ENCODE peak calls at places on chromosomes 7 and 10, in ten cellular contexts. N is tibial artery, P is adrenal gland, H is ascending aorta, V is nephron progenitor cell, F is GM23338, C is pancreas, I is left ventricle myocardium inferior, E is body of pancreas, Y is ovary. Z is an unnamed sample.

GRCh38 chr7:26705567-26705966 is 158.8 kb downstream of the SKAP2 start:
- DNase-seq in N (no peak), P (peak), H (no peak), V (no peak), F (no peak), C (no peak), I (no peak), E (peak), Y (no peak), Z (no peak)

GRCh38 chr10:80161321-80162084 is 29.0 kb downstream of the PLAC9 start:
- DNase-seq in N (no peak), P (no peak), H (no peak), V (no peak), F (peak), C (peak), I (no peak), E (no peak), Y (no peak), Z (peak)

GRCh38 chr10:74078037-74078436 is 72.6 kb downstream of the AP3M1 start:
- DNase-seq in N (no peak), P (no peak), H (no peak), V (no peak), F (no peak), C (no peak), I (no peak), E (no peak), Y (no peak), Z (no peak)

GRCh38 chr10:97463363-97464132 is 17.6 kb downstream of the ZDHHC16 start:
- DNase-seq in N (no peak), P (peak), H (no peak), V (peak), F (peak), C (no peak), I (no peak), E (peak), Y (no peak), Z (peak)

GRCh38 chr10:71753091-71753959 is 20.0 kb downstream of the VSIR start:
- DNase-seq in N (no peak), P (peak), H (no peak), V (no peak), F (no peak), C (peak), I (no peak), E (no peak), Y (no peak), Z (no peak)

GRCh38 chr7:90119178-90119971 is 34.9 kb upstream of the STEAP1 start:
- DNase-seq in N (no peak), P (peak), H (no peak), V (peak), F (peak), C (peak), I (peak), E (peak), Y (peak), Z (peak)

GRCh38 chr10:78470267-78471103 is 436.8 kb downstream of the RPS24 start:
- DNase-seq in N (no peak), P (no peak), H (no peak), V (no peak), F (no peak), C (no peak), I (no peak), E (peak), Y (no peak), Z (no peak)

GRCh38 chr7:2063562-2064360 is 169.0 kb downstream of the MAD1L1 start:
- DNase-seq in N (no peak), P (no peak), H (no peak), V (no peak), F (peak), C (peak), I (peak), E (peak), Y (peak), Z (peak)

GRCh38 chr7:138029941-138030340 is 28.1 kb upstream of the CREB3L2 start:
- DNase-seq in N (no peak), P (no peak), H (no peak), V (no peak), F (no peak), C (no peak), I (no peak), E (no peak), Y (no peak), Z (no peak)

GRCh38 chr7:118572604-118573003 is 348.1 kb downstream of the ANKRD7 start:
- DNase-seq in N (no peak), P (no peak), H (no peak), V (no peak), F (no peak), C (no peak), I (no peak), E (no peak), Y (no peak), Z (no peak)

GRCh38 chr7:96167424-96167823 is 154.5 kb downstream of the SLC25A13 start:
- DNase-seq in N (no peak), P (no peak), H (no peak), V (no peak), F (no peak), C (no peak), I (no peak), E (no peak), Y (no peak), Z (no peak)

GRCh38 chr10:8130973-8131911 is 76.8 kb downstream of the GATA3 start:
- DNase-seq in N (no peak), P (no peak), H (no peak), V (no peak), F (no peak), C (no peak), I (no peak), E (no peak), Y (no peak), Z (no peak)

GRCh38 chr10:21832751-21833150 is 170.8 kb downstream of the DNAJC1 start:
- DNase-seq in N (no peak), P (no peak), H (no peak), V (no peak), F (no peak), C (no peak), I (no peak), E (no peak), Y (no peak), Z (no peak)

GRCh38 chr10:124290095-124290795 is 128.5 kb downstream of the OAT start:
- DNase-seq in N (peak), P (peak), H (peak), V (no peak), F (no peak), C (no peak), I (peak), E (peak), Y (peak), Z (no peak)

GRCh38 chr10:60224129-60224705 is 165.5 kb downstream of the ANK3 start:
- DNase-seq in N (no peak), P (no peak), H (no peak), V (no peak), F (no peak), C (no peak), I (no peak), E (no peak), Y (no peak), Z (no peak)

GRCh38 chr7:157299613-157300405 is 37.0 kb upstream of the DNAJB6 start:
- DNase-seq in N (no peak), P (no peak), H (no peak), V (peak), F (peak), C (no peak), I (no peak), E (no peak), Y (no peak), Z (no peak)

GRCh38 chr7:144391014-144391413 is 12.5 kb downstream of the NOBOX start:
- DNase-seq in N (no peak), P (no peak), H (no peak), V (no peak), F (no peak), C (no peak), I (no peak), E (no peak), Y (no peak), Z (no peak)

GRCh38 chr7:91718071-91718470 is 162.4 kb downstream of the MTERF1 start:
- DNase-seq in N (no peak), P (no peak), H (no peak), V (no peak), F (no peak), C (no peak), I (no peak), E (no peak), Y (no peak), Z (no peak)

GRCh38 chr7:51102828-51103227 is 213.8 kb downstream of the COBL start:
- DNase-seq in N (no peak), P (no peak), H (no peak), V (no peak), F (no peak), C (no peak), I (no peak), E (no peak), Y (no peak), Z (no peak)

GRCh38 chr10:21034241-21034640 is 137.1 kb upstream of the NEBL start:
- DNase-seq in N (no peak), P (no peak), H (no peak), V (no peak), F (no peak), C (no peak), I (no peak), E (no peak), Y (no peak), Z (no peak)

GRCh38 chr7:93375603-93376002 is 143.4 kb downstream of the VPS50 start:
- DNase-seq in N (no peak), P (no peak), H (no peak), V (no peak), F (no peak), C (no peak), I (no peak), E (no peak), Y (no peak), Z (no peak)

GRCh38 chr7:93378131-93378530 is 146.0 kb downstream of the VPS50 start:
- DNase-seq in N (no peak), P (no peak), H (no peak), V (no peak), F (no peak), C (no peak), I (no peak), E (no peak), Y (no peak), Z (no peak)

GRCh38 chr7:93374345-93374940 is 142.3 kb downstream of the VPS50 start:
- DNase-seq in N (no peak), P (no peak), H (no peak), V (no peak), F (peak), C (no peak), I (no peak), E (no peak), Y (no peak), Z (no peak)

DNA sequence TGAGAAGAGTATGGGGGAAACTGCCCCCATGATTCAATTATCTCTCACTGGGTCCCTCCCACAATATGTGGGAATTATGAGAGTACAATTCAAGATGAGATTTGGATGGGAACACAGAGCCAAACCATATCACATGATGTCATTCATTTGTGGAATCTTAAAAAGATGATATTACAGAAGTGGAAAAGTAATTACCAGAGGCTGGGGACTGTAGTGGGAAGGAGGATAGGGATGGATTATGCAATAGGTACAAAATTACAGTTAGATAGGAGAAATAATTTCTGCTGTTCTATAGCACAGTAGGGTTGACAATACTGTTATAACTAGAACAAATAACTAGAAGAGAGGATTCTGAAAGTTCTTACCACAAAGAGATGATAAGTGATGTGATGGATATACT is 141.4 kb downstream of the VPS50 start:
- DNase-seq in N (no peak), P (no peak), H (no peak), V (no peak), F (no peak), C (no peak), I (no peak), E (no peak), Y (no peak), Z (no peak)
- TF ChIP-seq CTCF in N (no peak), P (no peak), H (no peak), V (no peak), F (no peak), C (no peak), I (no peak), E (no peak), Y (no peak), Z (no peak)

GRCh38 chr7:127710635-127711034 is 58.6 kb downstream of the SND1 start:
- DNase-seq in N (no peak), P (no peak), H (no peak), V (no peak), F (no peak), C (no peak), I (no peak), E (no peak), Y (no peak), Z (no peak)
- TF ChIP-seq CTCF in N (no peak), P (no peak), H (no peak), V (no peak), F (no peak), C (no peak), I (no peak), E (no peak), Y (no peak), Z (no peak)

DNA sequence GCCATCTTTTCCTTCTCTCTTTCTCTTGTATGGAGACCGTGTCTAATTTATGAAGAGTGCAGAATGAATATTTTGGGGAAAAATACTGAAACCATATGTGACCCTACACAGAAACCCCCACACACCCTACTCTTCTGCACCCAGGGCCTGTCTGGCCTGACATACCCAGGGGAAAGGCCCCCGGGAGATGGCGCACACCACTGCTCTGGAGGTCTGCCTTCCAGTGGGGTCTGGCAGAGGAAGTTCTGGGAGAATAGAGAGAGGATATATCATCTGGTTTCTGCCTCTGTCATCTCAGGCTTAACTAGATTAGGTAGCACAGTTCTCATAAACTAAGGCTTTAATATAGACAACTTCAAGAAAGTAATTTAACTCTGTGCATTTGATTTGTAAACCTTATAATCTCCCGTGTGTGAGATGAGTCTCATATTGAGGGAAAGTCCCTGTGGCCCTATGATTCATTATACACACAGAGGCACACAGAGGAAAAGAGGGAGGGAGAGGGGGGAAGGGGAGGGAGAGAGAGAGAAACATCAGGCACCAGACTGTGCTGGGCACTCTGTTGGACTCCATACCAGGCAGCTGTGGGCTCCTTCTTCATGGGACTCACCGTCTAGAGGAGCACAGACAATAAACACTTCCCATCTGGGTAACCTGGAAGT is 123.3 kb downstream of the AOAH start:
- DNase-seq in N (no peak), P (no peak), H (no peak), V (no peak), F (no peak), C (no peak), I (no peak), E (peak), Y (no peak), Z (no peak)
- TF ChIP-seq CTCF in N (no peak), P (no peak), H (no peak), V (no peak), F (no peak), C (no peak), I (no peak), E (no peak), Y (no peak), Z (no peak)

GRCh38 chr10:9608592-9608991 is 1409.1 kb upstream of the CELF2 start:
- DNase-seq in N (no peak), P (no peak), H (no peak), V (no peak), F (peak), C (no peak), I (no peak), E (no peak), Y (no peak), Z (no peak)
- TF ChIP-seq CTCF in N (peak), P (no peak), H (peak), V (peak), F (peak), C (no peak), I (peak), E (peak), Y (no peak), Z (no peak)

GRCh38 chr7:101200862-101201599 is at the start of gene MOGAT3:
- DNase-seq in N (no peak), P (no peak), H (no peak), V (peak), F (peak), C (no peak), I (no peak), E (no peak), Y (no peak), Z (no peak)
- TF ChIP-seq CTCF in N (no peak), P (no peak), H (no peak), V (no peak), F (no peak), C (no peak), I (no peak), E (no peak), Y (no peak), Z (no peak)

DNA sequence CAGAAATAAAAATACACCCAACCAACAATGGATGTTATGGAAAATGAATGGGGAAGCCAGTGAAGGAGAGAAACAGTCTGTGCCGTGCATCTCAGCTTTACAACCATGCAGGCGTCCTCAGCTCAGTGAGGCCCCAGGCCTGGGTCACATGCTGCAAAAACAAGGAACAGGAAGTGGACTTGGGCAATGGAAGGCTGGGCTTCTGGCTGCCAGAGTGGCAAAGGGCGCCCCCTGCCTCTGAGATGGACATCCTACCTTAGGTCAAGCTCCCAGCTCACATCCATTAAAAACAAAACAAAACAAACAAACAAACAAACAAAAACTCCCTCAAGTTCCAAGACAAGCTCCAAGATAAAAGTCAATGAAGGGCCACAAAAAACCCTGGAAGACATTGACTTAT is 54.7 kb upstream of the AFAP1L2 start:
- DNase-seq in N (no peak), P (peak), H (no peak), V (peak), F (peak), C (no peak), I (peak), E (peak), Y (peak), Z (peak)
- TF ChIP-seq CTCF in N (no peak), P (no peak), H (peak), V (peak), F (peak), C (no peak), I (peak), E (peak), Y (peak), Z (peak)